ENCODE peak calls at places on chromosomes 16 and 17, in ten cellular contexts. One of them, this sample, is unnamed.

GRCh38 chr16:27208809-27209208 is 5.5 kb downstream of the KDM8 start:
- DNase-seq in astrocyte of the spinal cord: peak; percentile 13
- DNase-seq in endothelial cell: no peak
- DNase-seq in dorsolateral prefrontal cortex: no peak
- DNase-seq in progenitor cell of endocrine pancreas: no peak
- DNase-seq in sigmoid colon: no peak
- DNase-seq in choroid plexus epithelial cell: no peak
- DNase-seq in psoas muscle: no peak
- DNase-seq in activated B cell treated with CpG ODN at 0.5 μM for 24 hours: no peak
- DNase-seq in heart right ventricle: no peak
- DNase-seq in this sample: no peak

GRCh38 chr16:70432800-70433455 is 6.0 kb downstream of the ST3GAL2 start:
- DNase-seq in activated B cell treated with CpG ODN at 0.5 μM for 24 hours: no peak
- DNase-seq in psoas muscle: no peak
- DNase-seq in dorsolateral prefrontal cortex: no peak
- DNase-seq in progenitor cell of endocrine pancreas: no peak
- DNase-seq in choroid plexus epithelial cell: peak; percentile 36
- DNase-seq in sigmoid colon: no peak
- DNase-seq in heart right ventricle: peak; percentile 35
- DNase-seq in astrocyte of the spinal cord: no peak
- DNase-seq in endothelial cell: no peak
- DNase-seq in this sample: no peak

GRCh38 chr17:81008140-81008539 is 16.5 kb downstream of the CHMP6 start:
- DNase-seq in activated B cell treated with CpG ODN at 0.5 μM for 24 hours: no peak
- DNase-seq in psoas muscle: no peak
- DNase-seq in heart right ventricle: no peak
- DNase-seq in endothelial cell: no peak
- DNase-seq in sigmoid colon: no peak
- DNase-seq in dorsolateral prefrontal cortex: no peak
- DNase-seq in progenitor cell of endocrine pancreas: no peak
- DNase-seq in astrocyte of the spinal cord: no peak
- DNase-seq in choroid plexus epithelial cell: no peak
- DNase-seq in this sample: no peak

GRCh38 chr17:10871914-10872313 is 34.0 kb upstream of the PIRT start:
- DNase-seq in activated B cell treated with CpG ODN at 0.5 μM for 24 hours: no peak
- DNase-seq in dorsolateral prefrontal cortex: peak; percentile 59
- DNase-seq in endothelial cell: no peak
- DNase-seq in psoas muscle: no peak
- DNase-seq in astrocyte of the spinal cord: no peak
- DNase-seq in heart right ventricle: peak; percentile 10
- DNase-seq in choroid plexus epithelial cell: no peak
- DNase-seq in progenitor cell of endocrine pancreas: no peak
- DNase-seq in sigmoid colon: no peak
- DNase-seq in this sample: no peak

GRCh38 chr17:27514595-27515413 is 58.6 kb downstream of the KSR1 start:
- DNase-seq in psoas muscle: no peak
- DNase-seq in activated B cell treated with CpG ODN at 0.5 μM for 24 hours: no peak
- DNase-seq in heart right ventricle: no peak
- DNase-seq in sigmoid colon: no peak
- DNase-seq in astrocyte of the spinal cord: no peak
- DNase-seq in dorsolateral prefrontal cortex: no peak
- DNase-seq in endothelial cell: no peak
- DNase-seq in progenitor cell of endocrine pancreas: no peak
- DNase-seq in choroid plexus epithelial cell: no peak
- DNase-seq in this sample: no peak

GRCh38 chr16:24255446-24256352 is at the start of gene CACNG3:
- DNase-seq in heart right ventricle: peak; percentile 36
- DNase-seq in astrocyte of the spinal cord: peak; percentile 1
- DNase-seq in endothelial cell: peak; percentile 83
- DNase-seq in activated B cell treated with CpG ODN at 0.5 μM for 24 hours: peak; percentile 40
- DNase-seq in sigmoid colon: no peak
- DNase-seq in progenitor cell of endocrine pancreas: peak; percentile 83
- DNase-seq in choroid plexus epithelial cell: peak; percentile 11
- DNase-seq in dorsolateral prefrontal cortex: peak; percentile 68
- DNase-seq in psoas muscle: peak; percentile 13
- DNase-seq in this sample: peak; percentile 72

GRCh38 chr16:24846548-24847357 is 990 bp downstream of the SLC5A11 start:
- DNase-seq in heart right ventricle: no peak
- DNase-seq in activated B cell treated with CpG ODN at 0.5 μM for 24 hours: no peak
- DNase-seq in astrocyte of the spinal cord: no peak
- DNase-seq in endothelial cell: no peak
- DNase-seq in choroid plexus epithelial cell: no peak
- DNase-seq in dorsolateral prefrontal cortex: no peak
- DNase-seq in progenitor cell of endocrine pancreas: no peak
- DNase-seq in psoas muscle: no peak
- DNase-seq in sigmoid colon: peak; percentile 15
- DNase-seq in this sample: no peak

GRCh38 chr16:54305066-54305465 is 18.5 kb upstream of the IRX3 start:
- DNase-seq in endothelial cell: no peak
- DNase-seq in heart right ventricle: no peak
- DNase-seq in choroid plexus epithelial cell: no peak
- DNase-seq in sigmoid colon: no peak
- DNase-seq in activated B cell treated with CpG ODN at 0.5 μM for 24 hours: no peak
- DNase-seq in progenitor cell of endocrine pancreas: no peak
- DNase-seq in astrocyte of the spinal cord: no peak
- DNase-seq in dorsolateral prefrontal cortex: no peak
- DNase-seq in psoas muscle: no peak
- DNase-seq in this sample: no peak

GRCh38 chr17:4900231-4901107 is 1.1 kb downstream of the C17orf107 start:
- DNase-seq in progenitor cell of endocrine pancreas: no peak
- DNase-seq in astrocyte of the spinal cord: no peak
- DNase-seq in heart right ventricle: no peak
- DNase-seq in endothelial cell: peak; percentile 22
- DNase-seq in dorsolateral prefrontal cortex: no peak
- DNase-seq in activated B cell treated with CpG ODN at 0.5 μM for 24 hours: peak; percentile 46
- DNase-seq in choroid plexus epithelial cell: no peak
- DNase-seq in psoas muscle: no peak
- DNase-seq in sigmoid colon: no peak
- DNase-seq in this sample: peak; percentile 59

DNA sequence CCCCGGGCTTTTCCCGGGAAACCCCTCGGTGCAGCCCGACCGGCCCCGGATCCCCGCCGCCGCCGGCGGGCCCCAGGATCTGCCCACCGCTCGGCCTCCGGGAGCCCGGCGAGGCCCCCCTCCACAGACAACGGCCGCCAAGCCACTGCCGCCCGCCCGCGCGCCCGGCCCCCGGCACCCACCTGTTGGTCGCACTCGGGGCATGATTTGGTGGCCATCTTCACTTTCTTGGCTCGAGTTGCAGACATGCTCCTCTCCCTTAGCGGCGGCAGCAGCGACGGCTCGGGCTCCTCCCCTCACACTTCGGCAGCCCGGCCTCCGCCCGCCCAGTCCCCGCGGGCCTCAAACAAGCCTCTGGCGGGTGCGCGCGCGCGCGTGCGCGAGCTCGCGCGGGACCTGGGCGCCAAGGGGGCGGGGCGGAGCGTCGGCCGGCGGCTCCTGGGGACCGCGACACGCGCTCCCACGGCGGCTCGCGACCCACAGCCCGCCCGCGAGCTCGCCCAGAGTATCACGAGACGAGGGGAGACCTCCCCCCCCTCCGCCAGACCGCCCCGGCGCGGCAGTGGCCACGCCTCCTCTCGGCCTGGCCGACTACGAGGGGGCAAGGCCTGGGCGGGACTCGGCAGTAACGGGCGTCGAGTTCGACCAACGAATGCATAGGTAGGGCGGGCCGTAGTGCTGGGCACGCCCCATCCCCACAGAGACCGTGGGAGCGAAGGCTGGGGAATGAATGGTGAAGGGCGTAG is at the start of gene C16orf87:
- DNase-seq in psoas muscle: peak; percentile 94
- DNase-seq in sigmoid colon: peak; percentile 96
- DNase-seq in astrocyte of the spinal cord: peak; percentile 94
- DNase-seq in endothelial cell: peak; percentile 92
- DNase-seq in dorsolateral prefrontal cortex: peak; percentile 95
- DNase-seq in progenitor cell of endocrine pancreas: peak; percentile 85
- DNase-seq in activated B cell treated with CpG ODN at 0.5 μM for 24 hours: peak; percentile 90
- DNase-seq in heart right ventricle: peak; percentile 94
- DNase-seq in choroid plexus epithelial cell: peak; percentile 97
- DNase-seq in this sample: peak; percentile 96
- TF ChIP-seq CTCF in psoas muscle: no peak
- TF ChIP-seq CTCF in sigmoid colon: no peak
- TF ChIP-seq CTCF in astrocyte of the spinal cord: no peak
- TF ChIP-seq CTCF in endothelial cell: no peak
- TF ChIP-seq CTCF in dorsolateral prefrontal cortex: peak; percentile 18
- TF ChIP-seq CTCF in progenitor cell of endocrine pancreas: no peak
- TF ChIP-seq CTCF in activated B cell treated with CpG ODN at 0.5 μM for 24 hours: no peak
- TF ChIP-seq CTCF in heart right ventricle: no peak
- TF ChIP-seq CTCF in choroid plexus epithelial cell: no peak
- TF ChIP-seq CTCF in this sample: no peak

GRCh38 chr16:64085291-64085690 is 1036.6 kb downstream of the CDH11 start:
- DNase-seq in choroid plexus epithelial cell: no peak
- DNase-seq in sigmoid colon: no peak
- DNase-seq in endothelial cell: no peak
- DNase-seq in progenitor cell of endocrine pancreas: no peak
- DNase-seq in psoas muscle: no peak
- DNase-seq in astrocyte of the spinal cord: no peak
- DNase-seq in activated B cell treated with CpG ODN at 0.5 μM for 24 hours: no peak
- DNase-seq in dorsolateral prefrontal cortex: no peak
- DNase-seq in heart right ventricle: no peak
- DNase-seq in this sample: no peak

GRCh38 chr16:64088838-64089237 is 1033.0 kb downstream of the CDH11 start:
- DNase-seq in astrocyte of the spinal cord: no peak
- DNase-seq in dorsolateral prefrontal cortex: no peak
- DNase-seq in sigmoid colon: no peak
- DNase-seq in heart right ventricle: no peak
- DNase-seq in choroid plexus epithelial cell: no peak
- DNase-seq in endothelial cell: no peak
- DNase-seq in progenitor cell of endocrine pancreas: no peak
- DNase-seq in psoas muscle: no peak
- DNase-seq in activated B cell treated with CpG ODN at 0.5 μM for 24 hours: no peak
- DNase-seq in this sample: no peak

GRCh38 chr16:64083428-64084129 is 1038.3 kb downstream of the CDH11 start:
- DNase-seq in psoas muscle: no peak
- DNase-seq in dorsolateral prefrontal cortex: no peak
- DNase-seq in progenitor cell of endocrine pancreas: no peak
- DNase-seq in heart right ventricle: no peak
- DNase-seq in sigmoid colon: no peak
- DNase-seq in choroid plexus epithelial cell: no peak
- DNase-seq in endothelial cell: no peak
- DNase-seq in activated B cell treated with CpG ODN at 0.5 μM for 24 hours: no peak
- DNase-seq in astrocyte of the spinal cord: no peak
- DNase-seq in this sample: no peak
- TF ChIP-seq CTCF in psoas muscle: no peak
- TF ChIP-seq CTCF in dorsolateral prefrontal cortex: no peak
- TF ChIP-seq CTCF in progenitor cell of endocrine pancreas: no peak
- TF ChIP-seq CTCF in heart right ventricle: no peak
- TF ChIP-seq CTCF in sigmoid colon: no peak
- TF ChIP-seq CTCF in choroid plexus epithelial cell: no peak
- TF ChIP-seq CTCF in endothelial cell: no peak
- TF ChIP-seq CTCF in activated B cell treated with CpG ODN at 0.5 μM for 24 hours: no peak
- TF ChIP-seq CTCF in astrocyte of the spinal cord: no peak
- TF ChIP-seq CTCF in this sample: no peak

GRCh38 chr16:17368951-17369350 is 101.8 kb downstream of the XYLT1 start:
- DNase-seq in endothelial cell: no peak
- DNase-seq in sigmoid colon: no peak
- DNase-seq in choroid plexus epithelial cell: no peak
- DNase-seq in psoas muscle: no peak
- DNase-seq in progenitor cell of endocrine pancreas: no peak
- DNase-seq in dorsolateral prefrontal cortex: no peak
- DNase-seq in astrocyte of the spinal cord: no peak
- DNase-seq in heart right ventricle: no peak
- DNase-seq in activated B cell treated with CpG ODN at 0.5 μM for 24 hours: no peak
- DNase-seq in this sample: no peak

GRCh38 chr16:17366299-17366961 is 104.3 kb downstream of the XYLT1 start:
- DNase-seq in endothelial cell: no peak
- DNase-seq in activated B cell treated with CpG ODN at 0.5 μM for 24 hours: no peak
- DNase-seq in psoas muscle: no peak
- DNase-seq in progenitor cell of endocrine pancreas: no peak
- DNase-seq in dorsolateral prefrontal cortex: no peak
- DNase-seq in sigmoid colon: no peak
- DNase-seq in choroid plexus epithelial cell: no peak
- DNase-seq in heart right ventricle: no peak
- DNase-seq in astrocyte of the spinal cord: no peak
- DNase-seq in this sample: no peak

GRCh38 chr16:17367034-17367433 is 103.7 kb downstream of the XYLT1 start:
- DNase-seq in progenitor cell of endocrine pancreas: no peak
- DNase-seq in psoas muscle: no peak
- DNase-seq in heart right ventricle: no peak
- DNase-seq in choroid plexus epithelial cell: no peak
- DNase-seq in dorsolateral prefrontal cortex: no peak
- DNase-seq in astrocyte of the spinal cord: no peak
- DNase-seq in sigmoid colon: no peak
- DNase-seq in activated B cell treated with CpG ODN at 0.5 μM for 24 hours: no peak
- DNase-seq in endothelial cell: no peak
- DNase-seq in this sample: peak; percentile 32

GRCh38 chr16:17368511-17368910 is 102.2 kb downstream of the XYLT1 start:
- DNase-seq in dorsolateral prefrontal cortex: no peak
- DNase-seq in heart right ventricle: no peak
- DNase-seq in activated B cell treated with CpG ODN at 0.5 μM for 24 hours: no peak
- DNase-seq in choroid plexus epithelial cell: no peak
- DNase-seq in endothelial cell: no peak
- DNase-seq in progenitor cell of endocrine pancreas: no peak
- DNase-seq in psoas muscle: no peak
- DNase-seq in astrocyte of the spinal cord: no peak
- DNase-seq in sigmoid colon: no peak
- DNase-seq in this sample: no peak

DNA sequence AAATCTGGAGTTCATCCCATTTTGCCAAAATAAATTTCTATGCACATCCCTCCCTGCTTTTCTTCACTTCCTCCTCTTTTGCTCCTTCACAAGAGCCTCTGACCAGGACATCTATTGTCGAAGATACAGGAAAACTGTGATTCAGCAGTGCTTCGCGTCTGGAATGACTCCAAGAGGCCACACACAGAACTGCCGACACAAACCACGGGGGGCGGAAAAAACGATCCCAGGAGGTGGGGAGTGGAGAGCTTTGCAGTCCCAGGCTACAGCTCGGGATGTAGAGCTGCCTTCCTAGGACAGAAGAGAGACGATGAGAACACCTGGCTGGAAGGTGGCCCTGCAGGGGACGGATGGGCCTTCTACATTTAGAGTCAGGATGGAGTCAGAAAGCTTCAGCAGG is 102.8 kb downstream of the XYLT1 start:
- DNase-seq in heart right ventricle: no peak
- DNase-seq in dorsolateral prefrontal cortex: no peak
- DNase-seq in psoas muscle: no peak
- DNase-seq in endothelial cell: peak; percentile 55
- DNase-seq in sigmoid colon: peak; percentile 78
- DNase-seq in astrocyte of the spinal cord: peak; percentile 85
- DNase-seq in progenitor cell of endocrine pancreas: no peak
- DNase-seq in activated B cell treated with CpG ODN at 0.5 μM for 24 hours: no peak
- DNase-seq in choroid plexus epithelial cell: peak; percentile 39
- DNase-seq in this sample: no peak
- TF ChIP-seq CTCF in heart right ventricle: no peak
- TF ChIP-seq CTCF in dorsolateral prefrontal cortex: no peak
- TF ChIP-seq CTCF in psoas muscle: no peak
- TF ChIP-seq CTCF in endothelial cell: no peak
- TF ChIP-seq CTCF in sigmoid colon: peak; percentile 14
- TF ChIP-seq CTCF in astrocyte of the spinal cord: peak; percentile 22
- TF ChIP-seq CTCF in progenitor cell of endocrine pancreas: peak; percentile 19
- TF ChIP-seq CTCF in activated B cell treated with CpG ODN at 0.5 μM for 24 hours: no peak
- TF ChIP-seq CTCF in choroid plexus epithelial cell: no peak
- TF ChIP-seq CTCF in this sample: no peak

DNA sequence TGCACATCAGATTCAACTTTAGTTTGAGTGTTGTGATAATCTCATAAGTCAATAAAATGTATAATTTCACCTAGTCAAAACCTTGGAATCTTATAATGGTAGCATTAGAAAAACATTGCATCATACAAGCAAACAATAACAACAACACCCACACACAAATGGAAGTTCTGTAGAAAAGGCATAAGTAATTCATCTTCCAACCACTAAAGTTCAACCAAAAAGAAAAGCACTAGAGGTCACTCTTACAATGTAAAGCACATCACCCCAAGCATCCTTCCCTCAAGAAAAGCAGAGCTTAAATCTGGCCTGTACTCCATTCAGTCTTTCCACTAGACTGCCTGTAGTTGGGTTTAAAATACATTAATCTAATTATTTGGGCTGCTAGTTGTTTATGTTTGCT is 1.8 kb downstream of the CNTNAP4 start:
- DNase-seq in choroid plexus epithelial cell: peak; percentile 3
- DNase-seq in sigmoid colon: no peak
- DNase-seq in astrocyte of the spinal cord: peak; percentile 5
- DNase-seq in heart right ventricle: no peak
- DNase-seq in dorsolateral prefrontal cortex: no peak
- DNase-seq in endothelial cell: no peak
- DNase-seq in psoas muscle: no peak
- DNase-seq in progenitor cell of endocrine pancreas: no peak
- DNase-seq in activated B cell treated with CpG ODN at 0.5 μM for 24 hours: no peak
- DNase-seq in this sample: peak; percentile 4
- TF ChIP-seq CTCF in choroid plexus epithelial cell: no peak
- TF ChIP-seq CTCF in sigmoid colon: no peak
- TF ChIP-seq CTCF in astrocyte of the spinal cord: no peak
- TF ChIP-seq CTCF in heart right ventricle: no peak
- TF ChIP-seq CTCF in dorsolateral prefrontal cortex: peak; percentile 70
- TF ChIP-seq CTCF in endothelial cell: no peak
- TF ChIP-seq CTCF in psoas muscle: no peak
- TF ChIP-seq CTCF in progenitor cell of endocrine pancreas: peak; percentile 57
- TF ChIP-seq CTCF in activated B cell treated with CpG ODN at 0.5 μM for 24 hours: no peak
- TF ChIP-seq CTCF in this sample: no peak